ENCODE peak calls at places on chromosomes 3 and 15, in eight cellular contexts. G, V, R, Z, Q, N, A and U are unnamed samples.

GRCh38 chr3:2303567-2303966 is 204.9 kb downstream of the CNTN4 start:
- DNase-seq in N (no peak), V (no peak), Z (no peak), G (no peak), R (no peak), Q (no peak), A (no peak), U (no peak)

GRCh38 chr15:94080416-94080815 is 150.9 kb upstream of the MCTP2 start:
- DNase-seq in V (no peak), Q (no peak), A (no peak), G (peak), Z (no peak), R (no peak), N (no peak), U (no peak)

GRCh38 chr3:157109267-157110141 is 50.4 kb downstream of the CCNL1 start:
- DNase-seq in Q (no peak), Z (no peak), R (no peak), G (no peak), N (no peak), V (no peak), A (no peak), U (no peak)

GRCh38 chr15:31440754-31441298 is 114.2 kb downstream of the KLF13 start:
- DNase-seq in N (peak), G (no peak), Z (peak), V (no peak), Q (no peak), A (peak), R (peak), U (no peak)

GRCh38 chr3:158508481-158508880 is 62.5 kb upstream of the MLF1 start:
- DNase-seq in A (no peak), Z (no peak), G (no peak), Q (no peak), R (no peak), N (no peak), V (no peak), U (no peak)

GRCh38 chr15:51312754-51313390 is 25.5 kb downstream of the CYP19A1 start:
- DNase-seq in Z (no peak), V (no peak), A (no peak), Q (no peak), N (no peak), G (no peak), R (no peak), U (no peak)

GRCh38 chr3:169746924-169747323 is 17.9 kb downstream of the TERC start:
- DNase-seq in N (no peak), R (no peak), Q (no peak), G (no peak), Z (no peak), V (no peak), A (no peak), U (no peak)

GRCh38 chr3:13834258-13835035 is 45.4 kb downstream of the WNT7A start:
- DNase-seq in N (no peak), Z (no peak), V (no peak), A (no peak), Q (no peak), R (no peak), G (no peak), U (no peak)

GRCh38 chr3:24829632-24830229 is 335.1 kb upstream of the THRB start:
- DNase-seq in Z (no peak), R (no peak), G (no peak), Q (peak), V (no peak), A (no peak), N (no peak), U (no peak)

GRCh38 chr15:23397779-23398178 is 43.2 kb downstream of the GOLGA8S start:
- DNase-seq in A (no peak), Q (no peak), Z (no peak), N (no peak), V (no peak), G (no peak), R (no peak), U (no peak)